ENCODE peak calls at places on chromosomes 4 and X, in four cellular contexts. U, P, M and S are unnamed samples.
A peak's percentile ranks its signal among the peaks of the same experiment; 100 is the strongest.

GRCh38 chrX:140866446-140866845 is 135.9 kb upstream of the SPANXB1 start:
- DNase-seq in U (no peak), P (no peak), M (no peak), S (peak; percentile 42)

GRCh38 chr4:125388653-125389052 is 73.9 kb downstream of the FAT4 start:
- DNase-seq in U (no peak), P (peak; percentile 91), M (peak; percentile 7), S (peak; percentile 59)

GRCh38 chr4:162681212-162681611 is 485.5 kb downstream of the NAF1 start:
- DNase-seq in U (no peak), P (no peak), M (no peak), S (no peak)

GRCh38 chrX:8679572-8679971 is 52.4 kb downstream of the ANOS1 start:
- DNase-seq in U (no peak), P (no peak), M (no peak), S (no peak)

GRCh38 chr4:107069049-107069448 is 32.9 kb upstream of the DKK2 start:
- DNase-seq in U (no peak), P (peak; percentile 97), M (peak; percentile 32), S (no peak)

GRCh38 chrX:13180807-13181206 is 136.4 kb upstream of the FAM9C start:
- DNase-seq in U (no peak), P (peak; percentile 52), M (no peak), S (no peak)

GRCh38 chr4:598925-599324 is 22.8 kb upstream of the TMEM271 start:
- DNase-seq in U (no peak), P (no peak), M (no peak), S (no peak)

GRCh38 chr4:109294006-109294405 is 8.5 kb downstream of the COL25A1 start:
- DNase-seq in U (no peak), P (peak; percentile 15), M (no peak), S (no peak)

GRCh38 chrX:107450823-107451509 is 1.5 kb downstream of the FRMPD3 start:
- DNase-seq in U (peak; percentile 70), P (no peak), M (no peak), S (no peak)

GRCh38 chr4:59553739-59554126 is 1646.4 kb upstream of the ADGRL3 start:
- DNase-seq in U (no peak), P (peak; percentile 73), M (peak; percentile 31), S (peak; percentile 9)

GRCh38 chr4:78369691-78370090 is 181.9 kb upstream of the ANXA3 start:
- DNase-seq in U (no peak), P (peak; percentile 58), M (no peak), S (no peak)

GRCh38 chrX:140712413-140713173 is 3.0 kb downstream of the LINC00632 start:
- DNase-seq in U (peak; percentile 79), P (peak; percentile 43), M (no peak), S (no peak)

GRCh38 chr4:2796261-2797187 is 3.6 kb downstream of the SH3BP2 start:
- DNase-seq in U (no peak), P (no peak), M (peak; percentile 40), S (no peak)

GRCh38 chr4:31995943-31996901 is 1276.1 kb downstream of the PCDH7 start:
- DNase-seq in U (no peak), P (no peak), M (no peak), S (no peak)

GRCh38 chrX:12379666-12380065 is 241.4 kb downstream of the FRMPD4 start:
- DNase-seq in U (no peak), P (no peak), M (no peak), S (no peak)

GRCh38 chr4:38456096-38456495 is 207.9 kb upstream of the KLF3 start:
- DNase-seq in U (no peak), P (no peak), M (no peak), S (no peak)

GRCh38 chrX:154840856-154841255 is 6.4 kb upstream of the SMIM9 start:
- DNase-seq in U (no peak), P (peak; percentile 69), M (no peak), S (peak; percentile 15)

GRCh38 chr4:14650127-14650526 is 352.2 kb upstream of the CPEB2 start:
- DNase-seq in U (no peak), P (peak; percentile 27), M (no peak), S (no peak)

GRCh38 chr4:92791876-92792490 is 488.2 kb downstream of the GRID2 start:
- DNase-seq in U (no peak), P (no peak), M (no peak), S (no peak)

GRCh38 chr4:127634181-127634580 is 1.4 kb downstream of the INTU start:
- DNase-seq in U (no peak), P (peak; percentile 95), M (peak; percentile 41), S (no peak)

GRCh38 chr4:168711197-168712120 is 214.6 kb downstream of the PALLD start:
- DNase-seq in U (no peak), P (peak; percentile 57), M (no peak), S (no peak)

GRCh38 chrX:25523574-25523973 is 507.8 kb upstream of the ARX start:
- DNase-seq in U (peak; percentile 44), P (peak; percentile 67), M (no peak), S (no peak)

GRCh38 chrX:2449135-2449886 is 51.5 kb downstream of the DHRSX start:
- DNase-seq in U (no peak), P (no peak), M (no peak), S (no peak)

GRCh38 chrX:75522565-75523411 is at the start of gene ZDHHC15:
- DNase-seq in U (peak; percentile 84), P (no peak), M (peak; percentile 17), S (no peak)

GRCh38 chrX:6558979-6559378 is 24.1 kb upstream of the VCX3A start:
- DNase-seq in U (no peak), P (no peak), M (no peak), S (no peak)

GRCh38 chrX:119194631-119195030 is 41.5 kb upstream of the PGRMC1 start:
- DNase-seq in U (no peak), P (peak; percentile 27), M (no peak), S (no peak)

GRCh38 chr4:141131738-141132688 is 1.3 kb downstream of the RNF150 start:
- DNase-seq in U (peak; percentile 90), P (peak; percentile 18), M (no peak), S (no peak)

GRCh38 chr4:6509587-6509986 is 37.2 kb upstream of the PPP2R2C start:
- DNase-seq in U (no peak), P (no peak), M (no peak), S (peak; percentile 5)

GRCh38 chrX:57573754-57574153 is 18.1 kb upstream of the ZXDB start:
- DNase-seq in U (peak; percentile 9), P (peak; percentile 17), M (no peak), S (no peak)

GRCh38 chr4:8028884-8029568 is 89.4 kb upstream of the AFAP1 start:
- DNase-seq in U (no peak), P (no peak), M (no peak), S (no peak)

GRCh38 chr4:115759231-115759630 is 645.8 kb upstream of the NDST4 start:
- DNase-seq in U (no peak), P (no peak), M (no peak), S (no peak)